ENCODE peak calls at places on chromosome 11, in five cellular contexts. H is fibroblast of the aortic adventitia, P is astrocyte of the hippocampus, B is adrenal gland, L is HCT116. Q is an unnamed sample.

GRCh38 chr11:44484211-44484610 is 81.3 kb upstream of the CD82 start:
- DNase-seq in H (peak), P (peak), B (no peak), L (peak), Q (no peak)

GRCh38 chr11:2591805-2592204 is 108.0 kb downstream of the KCNQ1OT1 start:
- DNase-seq in H (no peak), P (no peak), B (no peak), L (no peak), Q (no peak)

GRCh38 chr11:41377709-41378394 is 81.6 kb downstream of the LRRC4C start:
- DNase-seq in H (no peak), P (no peak), B (no peak), L (no peak), Q (no peak)

GRCh38 chr11:74822187-74822586 is 73.5 kb downstream of the RNF169 start:
- DNase-seq in H (peak), P (peak), B (no peak), L (no peak), Q (peak)

GRCh38 chr11:84993386-84993785 is 633.8 kb downstream of the DLG2 start:
- DNase-seq in H (peak), P (no peak), B (no peak), L (peak), Q (no peak)

GRCh38 chr11:32333335-32333991 is 101.9 kb downstream of the WT1 start:
- DNase-seq in H (peak), P (peak), B (peak), L (no peak), Q (no peak)

GRCh38 chr11:16924462-16924825 is 89.8 kb downstream of the PLEKHA7 start:
- DNase-seq in H (no peak), P (no peak), B (no peak), L (no peak), Q (no peak)

GRCh38 chr11:108775324-108775723 is 110.5 kb downstream of the DDX10 start:
- DNase-seq in H (no peak), P (no peak), B (no peak), L (no peak), Q (no peak)

GRCh38 chr11:88292156-88292844 is 45.2 kb downstream of the CTSC start:
- DNase-seq in H (peak), P (peak), B (peak), L (peak), Q (peak)

GRCh38 chr11:112293614-112294013 is 33.0 kb upstream of the PLET1 start:
- DNase-seq in H (peak), P (no peak), B (no peak), L (no peak), Q (peak)

GRCh38 chr11:19359425-19360000 is 118.8 kb upstream of the E2F8 start:
- DNase-seq in H (peak), P (peak), B (no peak), L (no peak), Q (no peak)

GRCh38 chr11:64359712-64360402 is 895 bp downstream of the RPS6KA4 start:
- DNase-seq in H (no peak), P (peak), B (no peak), L (no peak), Q (peak)

GRCh38 chr11:24755260-24755839 is 258.5 kb downstream of the LUZP2 start:
- DNase-seq in H (no peak), P (no peak), B (no peak), L (no peak), Q (no peak)

GRCh38 chr11:128493570-128493965 is 93.8 kb downstream of the ETS1 start:
- DNase-seq in H (peak), P (no peak), B (no peak), L (no peak), Q (no peak)

GRCh38 chr11:112858289-112859023 is 102.8 kb upstream of the NCAM1 start:
- DNase-seq in H (no peak), P (no peak), B (no peak), L (no peak), Q (no peak)

GRCh38 chr11:68048681-68049508 is 10.1 kb downstream of the TCIRG1 start:
- DNase-seq in H (no peak), P (no peak), B (peak), L (no peak), Q (no peak)

GRCh38 chr11:66421492-66422205 is 814 bp downstream of the NPAS4 start:
- DNase-seq in H (peak), P (peak), B (peak), L (peak), Q (peak)

GRCh38 chr11:111841370-111842053 is 29.9 kb downstream of the ALG9 start:
- DNase-seq in H (peak), P (peak), B (peak), L (peak), Q (peak)

GRCh38 chr11:69939551-69940245 is 120.5 kb upstream of the FGF3 start:
- DNase-seq in H (peak), P (peak), B (peak), L (no peak), Q (no peak)

GRCh38 chr11:67354314-67355022 is 1.1 kb upstream of the POLD4 start:
- DNase-seq in H (peak), P (peak), B (peak), L (peak), Q (no peak)

GRCh38 chr11:45141631-45142030 is 4.8 kb upstream of the PRDM11 start:
- DNase-seq in H (no peak), P (no peak), B (no peak), L (no peak), Q (no peak)

GRCh38 chr11:2428322-2428795 is 16.0 kb downstream of the TRPM5 start:
- DNase-seq in H (peak), P (peak), B (peak), L (peak), Q (no peak)

GRCh38 chr11:33900159-33900855 is 8.4 kb upstream of the LMO2 start:
- DNase-seq in H (no peak), P (no peak), B (no peak), L (no peak), Q (no peak)

Q was measured in LNCaP clone FGC.